ENCODE peak calls at places on chromosome 1, in ten cellular contexts. T is NCI-H2171; I is glutamatergic neuron; P is fibroblast of the aortic adventitia; U is HT1080; G is GM23248; A is anterior cingulate cortex; F is coronary artery; C is WTC11; Q is activated CD8-positive, alpha-beta memory T cell treated with anti-CD3 and anti-CD28 coated beads for 24 hours. B is an unnamed sample.
A peak's percentile ranks its signal among the peaks of the same experiment; 100 is the strongest.

GRCh38 chr1:226643167-226643566 is 94.6 kb downstream of the STUM start:
- DNase-seq in T (no peak), I (no peak), P (no peak), U (peak; percentile 80), G (peak; percentile 67), A (no peak), F (no peak), C (no peak), Q (peak; percentile 83), B (no peak)

GRCh38 chr1:46057781-46058180 is 74.6 kb downstream of the PIK3R3 start:
- DNase-seq in T (no peak), I (no peak), P (no peak), U (no peak), G (no peak), A (no peak), F (no peak), C (no peak), Q (no peak), B (no peak)

GRCh38 chr1:16318544-16318943 is 33.7 kb downstream of the FBXO42 start:
- DNase-seq in T (no peak), I (no peak), P (peak; percentile 52), U (no peak), G (peak; percentile 29), A (no peak), F (no peak), C (no peak), Q (no peak), B (no peak)

GRCh38 chr1:169892176-169892818 is 1.4 kb downstream of the SCYL3 start:
- DNase-seq in T (no peak), I (no peak), P (no peak), U (no peak), G (no peak), A (no peak), F (no peak), C (no peak), Q (no peak), B (no peak)

GRCh38 chr1:63949965-63950364 is 176.1 kb downstream of the ROR1 start:
- DNase-seq in T (no peak), I (no peak), P (peak; percentile 70), U (no peak), G (peak; percentile 56), A (no peak), F (no peak), C (no peak), Q (no peak), B (no peak)

GRCh38 chr1:22204989-22205913 is 62.4 kb upstream of the WNT4 start:
- DNase-seq in T (no peak), I (no peak), P (peak; percentile 6), U (no peak), G (peak; percentile 8), A (no peak), F (no peak), C (no peak), Q (no peak), B (no peak)

GRCh38 chr1:29342351-29342750 is 106.0 kb downstream of the PTPRU start:
- DNase-seq in T (no peak), I (no peak), P (no peak), U (no peak), G (no peak), A (no peak), F (no peak), C (no peak), Q (no peak), B (no peak)

GRCh38 chr1:40143891-40144575 is 17.2 kb upstream of the RLF start:
- DNase-seq in T (peak; percentile 53), I (peak; percentile 33), P (peak; percentile 79), U (peak; percentile 52), G (peak; percentile 84), A (no peak), F (no peak), C (peak; percentile 65), Q (peak; percentile 76), B (no peak)

GRCh38 chr1:112937070-112937469 is 18.9 kb downstream of the SLC16A1 start:
- DNase-seq in T (no peak), I (no peak), P (peak; percentile 25), U (no peak), G (peak; percentile 82), A (no peak), F (no peak), C (no peak), Q (no peak), B (no peak)

GRCh38 chr1:234963180-234963903 is 165.3 kb downstream of the TOMM20 start:
- DNase-seq in T (no peak), I (no peak), P (peak; percentile 92), U (peak; percentile 88), G (peak; percentile 97), A (no peak), F (peak; percentile 86), C (no peak), Q (peak; percentile 89), B (peak; percentile 70)

GRCh38 chr1:211524521-211524920 is 32.6 kb upstream of the RD3 start:
- DNase-seq in T (no peak), I (no peak), P (no peak), U (no peak), G (no peak), A (no peak), F (no peak), C (no peak), Q (no peak), B (no peak)

GRCh38 chr1:8955367-8955766 is 9.7 kb downstream of the CA6 start:
- DNase-seq in T (no peak), I (no peak), P (no peak), U (no peak), G (no peak), A (no peak), F (no peak), C (no peak), Q (no peak), B (no peak)

GRCh38 chr1:53111693-53112092 is 30.7 kb downstream of the SLC1A7 start:
- DNase-seq in T (no peak), I (no peak), P (no peak), U (no peak), G (no peak), A (no peak), F (no peak), C (no peak), Q (no peak), B (no peak)

GRCh38 chr1:240188139-240188538 is 96.5 kb downstream of the FMN2 start:
- DNase-seq in T (no peak), I (no peak), P (no peak), U (no peak), G (no peak), A (no peak), F (no peak), C (no peak), Q (no peak), B (no peak)

GRCh38 chr1:229339520-229339919 is 3.3 kb downstream of the CCSAP start:
- DNase-seq in T (no peak), I (no peak), P (no peak), U (no peak), G (peak; percentile 17), A (no peak), F (no peak), C (no peak), Q (no peak), B (no peak)

GRCh38 chr1:89855413-89856123 is 34.7 kb downstream of the LRRC8D start:
- DNase-seq in T (no peak), I (no peak), P (peak; percentile 77), U (peak; percentile 39), G (peak; percentile 82), A (no peak), F (no peak), C (no peak), Q (no peak), B (no peak)

B was measured in HuH-7.5.